ENCODE peak calls at places on chromosome 16, in seven cellular contexts. Z, C, P, V, M, I and T are unnamed samples.

GRCh38 chr16:65372171-65372570 is 250.3 kb upstream of the CDH11 start:
- DNase-seq in Z (no peak), C (no peak), P (no peak), V (no peak), M (no peak), I (no peak), T (no peak)

GRCh38 chr16:2468142-2468724 is 2.9 kb upstream of the NTN3 start:
- DNase-seq in Z (peak; percentile 68), C (peak; percentile 23), P (peak; percentile 87), V (peak; percentile 81), M (peak; percentile 72), I (peak; percentile 87), T (peak; percentile 35)

GRCh38 chr16:48971571-48972071 is 310.0 kb downstream of the CBLN1 start:
- DNase-seq in Z (no peak), C (no peak), P (no peak), V (peak; percentile 81), M (no peak), I (no peak), T (no peak)

GRCh38 chr16:58417600-58417999 is 25.3 kb downstream of the GINS3 start:
- DNase-seq in Z (no peak), C (no peak), P (peak; percentile 63), V (no peak), M (no peak), I (no peak), T (no peak)

GRCh38 chr16:10606607-10607006 is 26.2 kb upstream of the EMP2 start:
- DNase-seq in Z (no peak), C (no peak), P (no peak), V (no peak), M (no peak), I (no peak), T (no peak)

GRCh38 chr16:12239953-12240485 is 263.5 kb downstream of the SNX29 start:
- DNase-seq in Z (no peak), C (no peak), P (no peak), V (no peak), M (no peak), I (no peak), T (no peak)

GRCh38 chr16:71630808-71631207 is 4.8 kb downstream of the MARVELD3 start:
- DNase-seq in Z (no peak), C (no peak), P (no peak), V (peak; percentile 46), M (no peak), I (no peak), T (peak; percentile 63)

GRCh38 chr16:27107185-27107592 is 40.5 kb downstream of the C16orf82 start:
- DNase-seq in Z (no peak), C (no peak), P (no peak), V (no peak), M (no peak), I (no peak), T (no peak)

GRCh38 chr16:81694494-81695285 is 84.4 kb upstream of the PLCG2 start:
- DNase-seq in Z (no peak), C (no peak), P (no peak), V (no peak), M (peak; percentile 62), I (peak; percentile 35), T (no peak)

GRCh38 chr16:85288869-85289660 is 176.8 kb upstream of the CIBAR2 start:
- DNase-seq in Z (peak; percentile 88), C (no peak), P (no peak), V (no peak), M (no peak), I (no peak), T (no peak)

GRCh38 chr16:21071741-21072140 is 78.9 kb downstream of the DNAH3 start:
- DNase-seq in Z (no peak), C (no peak), P (no peak), V (no peak), M (no peak), I (no peak), T (no peak)

GRCh38 chr16:31698901-31699300 is 171.2 kb downstream of the AHSP start:
- DNase-seq in Z (no peak), C (no peak), P (no peak), V (no peak), M (no peak), I (no peak), T (no peak)

GRCh38 chr16:6704306-6704705 is 628.3 kb upstream of the RBFOX1 start:
- DNase-seq in Z (no peak), C (no peak), P (no peak), V (no peak), M (no peak), I (no peak), T (no peak)